ENCODE peak calls at places on chromosomes 11 and 22, in four cellular contexts. J is small intestine; P is sigmoid colon; H is CD4-positive, alpha-beta memory T cell. A is an unnamed sample. For H3K4me1 and H3K36me3, the result is how much of the 10 kb centered on the place peaks cover.

GRCh38 chr11:134449713-134450112 is 37.7 kb upstream of the B3GAT1 start:
- DNase-seq in J (no peak), P (peak), H (no peak), A (no peak)

GRCh38 chr11:114073506-114074381 is 14.2 kb downstream of the ZBTB16 start:
- DNase-seq in J (peak), P (peak), H (peak), A (no peak)

GRCh38 chr11:44559207-44559943 is 6.1 kb upstream of the CD82 start:
- DNase-seq in J (peak), P (peak), H (no peak), A (peak)

GRCh38 chr11:69867076-69868002 is 48.1 kb upstream of the FGF3 start:
- DNase-seq in J (no peak), P (no peak), H (no peak), A (no peak)

GRCh38 chr11:110896358-110896757 is 184.1 kb upstream of the ARHGAP20 start:
- DNase-seq in J (no peak), P (no peak), H (no peak), A (no peak)

GRCh38 chr22:26430600-26430999 is 1.5 kb downstream of the ASPHD2 start:
- DNase-seq in J (no peak), P (no peak), H (no peak), A (no peak)

GRCh38 chr11:102604875-102605274 is 20.3 kb downstream of the MMP20 start:
- DNase-seq in J (no peak), P (no peak), H (no peak), A (no peak)

GRCh38 chr11:4065086-4065485 is 29.5 kb upstream of the RRM1 start:
- DNase-seq in J (no peak), P (no peak), H (no peak), A (no peak)

GRCh38 chr22:28810839-28811491 is 10.6 kb upstream of the XBP1 start:
- DNase-seq in J (no peak), P (no peak), H (peak), A (no peak)

GRCh38 chr11:85627332-85627997 is at the start of gene DLG2:
- DNase-seq in J (peak), P (no peak), H (peak), A (peak)

GRCh38 chr22:46660604-46661201 is 40.5 kb downstream of the GRAMD4 start:
- DNase-seq in J (peak), P (no peak), H (peak), A (no peak)

GRCh38 chr11:6095798-6096197 is 11.7 kb upstream of the OR56B4 start:
- DNase-seq in J (no peak), P (no peak), H (no peak), A (peak)

GRCh38 chr11:17313349-17314231 is 37.1 kb downstream of the NUCB2 start:
- DNase-seq in J (no peak), P (no peak), H (no peak), A (no peak)

GRCh38 chr22:46070722-46071450 is 79.4 kb upstream of the PPARA start:
- DNase-seq in J (peak), P (peak), H (peak), A (peak)

GRCh38 chr11:88886796-88887195 is 179.0 kb downstream of the GRM5 start:
- DNase-seq in J (peak), P (no peak), H (no peak), A (peak)

GRCh38 chr11:124839051-124839971 is 25.9 kb upstream of the ROBO3 start:
- DNase-seq in J (no peak), P (no peak), H (no peak), A (no peak)

GRCh38 chr11:65900899-65901180 is 652 bp upstream of the FOSL1 start:
- DNase-seq in J (no peak), P (no peak), H (no peak), A (no peak)
- H3K27ac ChIP-seq in J (peak), P (peak), H (peak), A (no peak)

GRCh38 chr11:118447423-118447822 is 11.1 kb downstream of the KMT2A start:
- DNase-seq in J (no peak), P (no peak), H (no peak), A (no peak)
- H3K4me1 ChIP-seq in J (under half), P (under half), H (half or more), A (under half)

GRCh38 chr11:20056109-20057054 is 103.9 kb downstream of the DBX1 start:
- DNase-seq in J (no peak), P (peak), H (no peak), A (no peak)
- H3K36me3 ChIP-seq in J (under half), P (under half), H (under half), A (under half)

DNA sequence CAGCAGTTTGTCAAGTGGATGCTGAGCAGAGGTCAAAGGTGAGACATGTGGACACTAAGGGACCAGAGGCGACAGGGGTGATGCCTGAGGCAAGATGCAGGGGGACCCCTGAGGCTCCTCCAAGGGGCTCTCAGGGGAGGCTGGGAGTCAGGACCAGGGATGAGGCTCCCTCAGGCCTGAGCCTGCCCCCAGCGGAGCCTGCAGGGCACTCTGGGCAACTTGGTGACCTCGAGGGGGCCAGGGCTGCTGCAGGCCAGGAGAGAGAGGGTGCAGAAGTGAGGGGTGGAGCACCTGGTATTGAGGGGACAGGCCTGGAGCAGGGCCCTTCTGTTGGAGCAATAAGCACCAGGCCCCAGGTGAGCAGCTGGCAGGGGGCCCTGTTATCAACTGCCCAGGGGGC is 6.1 kb downstream of the EHBP1L1 start:
- DNase-seq in J (no peak), P (no peak), H (no peak), A (no peak)
- H3K27ac ChIP-seq in J (no peak), P (peak), H (no peak), A (no peak)

GRCh38 chr11:67120456-67120855 is 1.4 kb downstream of the KDM2A start:
- DNase-seq in J (no peak), P (no peak), H (no peak), A (no peak)
- H3K4me1 ChIP-seq in J (under half), P (half or more), H (under half), A (under half)

GRCh38 chr11:107969219-107969618 is 39.5 kb upstream of the CUL5 start:
- DNase-seq in J (no peak), P (no peak), H (no peak), A (no peak)
- H3K36me3 ChIP-seq in J (under half), P (under half), H (under half), A (under half)

A was measured in OCI-LY7.